ENCODE peak calls at places on chromosomes 13 and 19, in four cellular contexts. X is GM12878, K is K562, G is HepG2. U is an unnamed sample.

GRCh38 chr13:99614465-99614885 is 113.2 kb downstream of the TM9SF2 start:
- DNase-seq in X (no peak), K (no peak), G (peak; percentile 76), U (peak; percentile 32)

GRCh38 chr13:29935309-29935981 is 85.0 kb upstream of the UBL3 start:
- DNase-seq in X (peak; percentile 74), K (no peak), G (no peak), U (no peak)

GRCh38 chr19:18967358-18968146 is 26.5 kb upstream of the HOMER3 start:
- DNase-seq in X (no peak), K (no peak), G (no peak), U (no peak)

GRCh38 chr19:31349160-31349881 is at the start of gene TSHZ3:
- DNase-seq in X (no peak), K (peak; percentile 58), G (no peak), U (peak; percentile 89)

GRCh38 chr19:48994035-48994386 is 324 bp downstream of the RUVBL2 start:
- DNase-seq in X (no peak), K (no peak), G (no peak), U (no peak)

GRCh38 chr19:50893047-50893737 is 18.0 kb downstream of the KLK4 start:
- DNase-seq in X (no peak), K (peak; percentile 63), G (no peak), U (peak; percentile 66)

GRCh38 chr13:41802033-41802683 is 158.8 kb downstream of the VWA8 start:
- DNase-seq in X (no peak), K (no peak), G (no peak), U (no peak)

GRCh38 chr19:47587295-47587694 is 14.3 kb upstream of the ZNF541 start:
- DNase-seq in X (no peak), K (no peak), G (no peak), U (no peak)

GRCh38 chr19:16001481-16002312 is 52.9 kb downstream of the OR10H4 start:
- DNase-seq in X (peak; percentile 55), K (no peak), G (peak; percentile 33), U (no peak)

GRCh38 chr13:26037302-26037701 is 14.5 kb downstream of the SHISA2 start:
- DNase-seq in X (no peak), K (peak; percentile 39), G (no peak), U (no peak)

GRCh38 chr13:26036383-26036782 is 15.4 kb downstream of the SHISA2 start:
- DNase-seq in X (no peak), K (no peak), G (no peak), U (no peak)

GRCh38 chr13:26038931-26039475 is 12.8 kb downstream of the SHISA2 start:
- DNase-seq in X (no peak), K (no peak), G (no peak), U (no peak)

GRCh38 chr13:26029581-26030136 is 22.2 kb downstream of the SHISA2 start:
- DNase-seq in X (no peak), K (no peak), G (no peak), U (no peak)

GRCh38 chr13:26034018-26034417 is 17.8 kb downstream of the SHISA2 start:
- DNase-seq in X (no peak), K (no peak), G (no peak), U (no peak)
- TF ChIP-seq NFIC in X (no peak), K (no peak), G (no peak), U (no peak)

GRCh38 chr13:50618206-50618605 is 225.3 kb downstream of the DLEU7 start:
- DNase-seq in X (no peak), K (no peak), G (no peak), U (no peak)

GRCh38 chr13:50617134-50617721 is 226.3 kb downstream of the DLEU7 start:
- DNase-seq in X (no peak), K (no peak), G (no peak), U (no peak)

GRCh38 chr13:50613356-50613831 is 230.1 kb downstream of the DLEU7 start:
- DNase-seq in X (no peak), K (peak; percentile 66), G (no peak), U (no peak)

GRCh38 chr13:50615234-50615633 is 228.3 kb downstream of the DLEU7 start:
- DNase-seq in X (no peak), K (no peak), G (no peak), U (no peak)

DNA sequence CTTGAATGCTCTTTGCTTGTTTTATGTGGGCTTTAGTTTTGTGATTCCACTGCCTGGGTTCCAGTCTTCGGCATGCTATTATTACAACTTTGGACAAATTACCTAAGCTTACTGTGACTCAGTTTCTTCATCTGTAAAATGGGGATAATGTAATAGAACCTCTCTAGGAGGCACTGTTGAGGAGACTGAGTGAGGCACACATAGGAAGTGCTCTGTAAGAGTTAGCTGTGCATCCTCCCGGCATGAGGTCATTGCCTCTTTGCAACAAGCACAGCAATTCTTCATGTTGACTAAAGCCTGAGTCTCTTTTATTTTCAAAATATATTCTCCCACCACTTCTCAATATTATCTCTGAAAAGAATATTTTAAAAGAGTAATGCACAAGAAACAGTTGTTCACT is 227.4 kb downstream of the DLEU7 start:
- DNase-seq in X (no peak), K (no peak), G (no peak), U (no peak)
- TF ChIP-seq FOXM1 in X (no peak), K (no peak), G (no peak), U (no peak)

GRCh38 chr13:44257806-44258205 is 115.8 kb upstream of the SERP2 start:
- DNase-seq in X (no peak), K (no peak), G (no peak), U (no peak)
- TF ChIP-seq MAX in X (no peak), K (no peak), G (no peak), U (no peak)

GRCh38 chr19:28396259-28396940 is 816.6 kb downstream of the UQCRFS1 start:
- DNase-seq in X (no peak), K (peak; percentile 31), G (no peak), U (no peak)

GRCh38 chr19:28397311-28397710 is 815.6 kb downstream of the UQCRFS1 start:
- DNase-seq in X (no peak), K (no peak), G (no peak), U (no peak)

GRCh38 chr19:28399187-28399586 is 813.8 kb downstream of the UQCRFS1 start:
- DNase-seq in X (no peak), K (no peak), G (no peak), U (no peak)

GRCh38 chr19:28393574-28394336 is 819.2 kb downstream of the UQCRFS1 start:
- DNase-seq in X (no peak), K (no peak), G (no peak), U (no peak)

GRCh38 chr19:28394705-28395104 is 818.2 kb downstream of the UQCRFS1 start:
- DNase-seq in X (no peak), K (no peak), G (no peak), U (no peak)
- TF ChIP-seq NFIC in X (no peak), K (no peak), G (no peak), U (no peak)

GRCh38 chr19:55080915-55081772 is 5.5 kb downstream of the EPS8L1 start:
- DNase-seq in X (peak; percentile 35), K (peak; percentile 95), G (peak; percentile 53), U (peak; percentile 94)
- TF ChIP-seq FOXM1 in X (no peak), K (no peak), G (no peak), U (no peak)

GRCh38 chr19:12647490-12648071 is 19.0 kb downstream of the MAN2B1 start:
- DNase-seq in X (no peak), K (peak; percentile 94), G (no peak), U (peak; percentile 88)
- TF ChIP-seq MAX in X (no peak), K (peak; percentile 24), G (no peak), U (no peak)

GRCh38 chr19:56294557-56294956 is 20.1 kb downstream of the ZSCAN5A start:
- DNase-seq in X (no peak), K (no peak), G (no peak), U (no peak)
- TF ChIP-seq NFIC in X (no peak), K (peak; percentile 50), G (no peak), U (no peak)

GRCh38 chr19:11025445-11025844 is 63.8 kb upstream of the LDLR start:
- DNase-seq in X (no peak), K (no peak), G (no peak), U (no peak)

GRCh38 chr19:11027381-11027780 is 61.9 kb upstream of the LDLR start:
- DNase-seq in X (no peak), K (no peak), G (no peak), U (no peak)

GRCh38 chr19:11024259-11024658 is 63.4 kb downstream of the SMARCA4 start:
- DNase-seq in X (no peak), K (no peak), G (no peak), U (no peak)

GRCh38 chr19:11025006-11025405 is 64.2 kb downstream of the SMARCA4 start:
- DNase-seq in X (no peak), K (no peak), G (no peak), U (no peak)

GRCh38 chr19:11025997-11026396 is 63.3 kb upstream of the LDLR start:
- DNase-seq in X (no peak), K (no peak), G (no peak), U (no peak)
- TF ChIP-seq FOXM1 in X (no peak), K (no peak), G (no peak), U (no peak)

DNA sequence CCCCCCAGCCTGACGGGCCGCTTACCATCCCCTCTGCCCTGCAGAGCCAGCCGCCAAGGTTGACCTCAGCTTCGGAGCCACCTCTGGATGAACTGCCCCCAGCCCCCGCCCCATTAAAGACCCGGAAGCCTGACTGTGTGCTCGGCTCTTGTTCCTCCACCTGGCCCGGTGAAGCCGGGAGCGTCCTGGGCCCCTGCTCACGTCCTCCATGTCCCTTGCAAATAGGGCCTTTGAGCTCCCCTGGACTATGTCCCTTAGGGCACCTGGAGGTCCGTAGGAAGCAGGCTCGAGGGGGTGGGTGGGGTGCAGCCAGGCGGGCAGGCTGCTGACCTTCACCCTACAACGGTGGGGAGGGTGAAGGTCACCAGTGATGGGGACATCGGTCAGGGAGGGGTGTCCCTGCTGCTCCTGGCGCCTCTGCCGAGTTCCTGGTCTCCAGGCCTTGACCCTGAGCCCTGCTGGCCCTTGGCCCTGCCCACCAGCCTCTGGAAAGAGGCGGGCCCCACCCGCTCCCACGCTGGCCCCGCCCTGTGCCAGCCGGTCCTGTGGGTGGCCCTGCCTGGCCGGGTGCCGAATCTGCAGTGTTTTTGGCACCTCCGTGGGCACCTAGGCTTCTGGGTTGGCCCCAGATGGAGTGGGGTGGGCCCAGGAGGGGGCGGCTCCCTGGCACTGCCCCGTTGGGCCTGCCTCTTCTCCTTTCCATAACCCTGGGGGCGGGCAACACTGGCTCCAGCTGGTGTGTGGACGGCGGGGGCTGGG is 3.3 kb downstream of the ATP5F1D start:
- DNase-seq in X (no peak), K (no peak), G (peak; percentile 86), U (no peak)
- TF ChIP-seq MAX in X (no peak), K (no peak), G (peak; percentile 62), U (no peak)